ENCODE peak calls at places on chromosomes 4 and X, in six cellular contexts. U, B, E, K, Y and Z are unnamed samples.

GRCh38 chr4:818106-818921 is 7.6 kb downstream of the CPLX1 start:
- DNase-seq in U (no peak), B (no peak), E (no peak), K (no peak), Y (no peak), Z (no peak)

GRCh38 chr4:102537280-102537679 is 36.1 kb downstream of the NFKB1 start:
- DNase-seq in U (peak), B (no peak), E (no peak), K (no peak), Y (no peak), Z (no peak)

GRCh38 chr4:139036885-139037284 is 21.3 kb downstream of the NOCT start:
- DNase-seq in U (no peak), B (no peak), E (no peak), K (no peak), Y (no peak), Z (no peak)

GRCh38 chr4:141158219-141158618 is 24.9 kb upstream of the RNF150 start:
- DNase-seq in U (peak), B (no peak), E (no peak), K (no peak), Y (peak), Z (no peak)

GRCh38 chr4:17336524-17336941 is 175.4 kb downstream of the QDPR start:
- DNase-seq in U (peak), B (peak), E (no peak), K (no peak), Y (peak), Z (no peak)

GRCh38 chrX:18210470-18210869 is 10.2 kb downstream of the BEND2 start:
- DNase-seq in U (peak), B (no peak), E (no peak), K (no peak), Y (no peak), Z (no peak)

GRCh38 chr4:116925900-116926457 is 159.4 kb downstream of the TRAM1L1 start:
- DNase-seq in U (no peak), B (no peak), E (no peak), K (peak), Y (no peak), Z (no peak)

GRCh38 chr4:25677943-25678342 is 22.3 kb downstream of the SLC34A2 start:
- DNase-seq in U (no peak), B (no peak), E (no peak), K (no peak), Y (no peak), Z (no peak)

GRCh38 chrX:21738145-21738949 is 19.6 kb downstream of the SMPX start:
- DNase-seq in U (no peak), B (no peak), E (no peak), K (peak), Y (no peak), Z (no peak)

GRCh38 chr4:142095886-142096605 is 459.7 kb downstream of the IL15 start:
- DNase-seq in U (peak), B (no peak), E (no peak), K (no peak), Y (peak), Z (peak)

GRCh38 chrX:118181030-118181429 is 64.4 kb upstream of the KLHL13 start:
- DNase-seq in U (peak), B (no peak), E (no peak), K (no peak), Y (no peak), Z (no peak)

GRCh38 chrX:40176979-40177430 is 79.2 kb upstream of the BCOR start:
- DNase-seq in U (no peak), B (no peak), E (no peak), K (peak), Y (no peak), Z (no peak)

GRCh38 chrX:16882188-16882587 is 12.0 kb upstream of the RBBP7 start:
- DNase-seq in U (peak), B (peak), E (no peak), K (peak), Y (no peak), Z (no peak)

GRCh38 chrX:119325456-119325855 is 73.7 kb upstream of the SLC25A43 start:
- DNase-seq in U (no peak), B (no peak), E (no peak), K (no peak), Y (no peak), Z (no peak)

GRCh38 chr4:88809561-88810219 is 112.1 kb upstream of the NAP1L5 start:
- DNase-seq in U (no peak), B (no peak), E (no peak), K (no peak), Y (no peak), Z (no peak)

GRCh38 chr4:184384056-184384809 is 90.1 kb downstream of the IRF2 start:
- DNase-seq in U (peak), B (peak), E (no peak), K (peak), Y (no peak), Z (peak)

DNA sequence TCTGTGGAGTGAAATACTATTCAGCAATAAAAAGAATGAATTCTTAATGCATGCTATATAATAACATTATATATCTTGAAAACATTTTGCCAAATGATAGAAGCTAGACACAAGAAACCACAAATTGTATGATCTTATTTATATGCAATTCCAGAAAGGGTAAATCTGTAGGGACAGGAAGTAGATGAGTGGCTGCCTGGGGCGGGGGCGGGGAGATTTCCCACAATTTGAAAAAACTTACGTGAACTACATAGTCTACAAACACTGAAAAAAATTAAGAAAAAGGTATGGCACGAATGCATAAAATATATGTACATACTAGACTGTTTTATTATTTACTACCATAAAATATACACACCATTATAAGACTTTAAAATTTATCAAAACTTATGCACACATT is 81.6 kb downstream of the WWC2 start:
- DNase-seq in U (no peak), B (no peak), E (no peak), K (no peak), Y (no peak), Z (no peak)
- TF ChIP-seq POLR2A in U (no peak), B (no peak), E (no peak), K (no peak), Y (no peak), Z (no peak)

DNA sequence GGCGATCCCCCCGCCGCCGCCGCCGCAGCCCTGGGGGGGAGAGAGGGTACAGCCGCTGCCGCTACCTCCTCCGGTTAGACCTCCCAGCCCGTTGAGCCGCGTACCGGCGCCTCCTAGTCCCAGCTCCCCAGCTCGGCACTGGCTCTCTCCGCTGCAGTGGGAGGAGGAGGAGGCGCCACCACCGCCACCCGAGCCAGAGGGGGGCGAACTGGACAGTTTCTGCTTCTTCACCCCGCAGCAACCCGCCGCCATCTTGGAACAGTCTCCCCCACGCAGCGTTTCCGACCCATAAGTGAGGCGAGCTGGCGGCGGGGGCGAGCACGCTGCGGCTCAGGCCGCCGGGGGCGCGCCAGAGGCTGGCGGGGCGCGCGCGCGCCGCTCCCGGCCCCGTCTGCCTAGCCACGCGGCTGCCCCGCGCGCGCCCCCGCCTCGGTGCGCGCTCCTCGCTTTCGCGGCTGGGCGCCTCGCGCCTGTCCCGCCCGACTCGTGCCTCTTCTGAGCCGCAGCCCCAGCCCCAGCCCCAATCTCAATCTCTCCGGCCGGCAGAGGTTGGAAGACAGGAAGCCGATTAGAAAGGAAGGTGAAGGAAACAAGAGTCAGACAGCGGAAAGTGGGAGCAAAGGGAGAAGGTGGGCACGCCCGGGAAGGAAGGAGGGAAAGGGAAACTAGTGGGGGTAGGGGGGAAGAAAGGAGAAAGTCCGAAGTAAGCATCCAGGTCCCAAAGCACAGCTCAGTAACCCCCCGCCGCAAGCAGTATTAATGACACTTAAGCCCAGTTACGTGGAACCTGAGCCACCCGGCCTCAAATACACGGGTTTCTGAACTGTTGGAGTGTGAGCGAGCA is at the start of gene AMMECR1:
- DNase-seq in U (peak), B (peak), E (peak), K (peak), Y (peak), Z (peak)
- TF ChIP-seq POLR2A in U (peak), B (peak), E (no peak), K (no peak), Y (peak), Z (peak)

GRCh38 chr4:107826427-107826980 is 1.8 kb downstream of the SGMS2 start:
- DNase-seq in U (no peak), B (no peak), E (no peak), K (no peak), Y (no peak), Z (no peak)
- TF ChIP-seq POLR2A in U (no peak), B (peak), E (no peak), K (no peak), Y (no peak), Z (no peak)

DNA sequence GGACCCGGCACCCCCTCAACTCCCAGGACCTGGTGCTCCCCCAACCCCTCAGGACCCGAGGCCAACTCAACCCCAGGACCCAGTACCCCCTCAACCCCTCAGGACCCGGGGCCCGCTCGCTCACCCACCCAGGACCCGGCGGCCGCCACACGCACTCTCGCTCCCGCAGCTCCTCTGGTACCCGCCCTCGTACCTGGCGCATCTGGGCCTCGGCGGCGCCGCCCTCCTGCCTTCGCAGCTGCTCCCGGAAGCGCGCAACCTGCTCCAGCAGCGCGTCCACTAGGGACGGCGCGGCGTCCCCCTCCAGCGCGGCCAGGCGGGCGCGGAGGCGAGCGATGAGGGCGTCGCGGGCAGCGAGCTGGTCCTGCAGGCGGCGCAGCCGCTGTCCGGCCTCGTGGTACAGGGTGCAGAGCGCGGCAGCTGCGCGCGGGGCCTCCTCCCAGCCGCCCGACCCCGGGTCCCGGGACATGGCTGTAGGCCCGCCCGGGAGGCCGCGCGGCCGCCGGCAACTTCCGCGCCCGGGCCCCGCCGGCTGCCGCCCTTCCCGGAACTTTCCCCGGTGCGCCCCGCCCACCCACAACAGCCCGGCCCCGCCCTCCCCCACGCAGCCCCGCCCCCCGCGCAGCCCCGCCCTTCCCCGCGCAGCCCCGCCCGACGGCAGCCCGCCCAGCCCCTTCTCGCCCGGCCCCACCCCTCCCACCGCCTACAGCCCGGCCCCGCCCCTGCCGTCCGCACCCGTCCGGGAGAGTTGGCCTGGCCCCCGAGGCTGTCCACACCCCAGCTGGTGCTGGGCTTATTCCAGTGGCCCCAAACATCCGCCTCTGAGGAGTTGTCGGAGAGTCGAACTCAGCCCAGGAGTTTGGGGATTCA is at the start of gene TNIP2:
- DNase-seq in U (peak), B (peak), E (peak), K (peak), Y (no peak), Z (peak)
- TF ChIP-seq POLR2A in U (peak), B (peak), E (no peak), K (no peak), Y (no peak), Z (peak)

GRCh38 chrX:48917139-48917980 is 1.5 kb downstream of the PIM2 start:
- DNase-seq in U (peak), B (peak), E (peak), K (peak), Y (peak), Z (peak)
- TF ChIP-seq POLR2A in U (no peak), B (no peak), E (no peak), K (no peak), Y (no peak), Z (no peak)

DNA sequence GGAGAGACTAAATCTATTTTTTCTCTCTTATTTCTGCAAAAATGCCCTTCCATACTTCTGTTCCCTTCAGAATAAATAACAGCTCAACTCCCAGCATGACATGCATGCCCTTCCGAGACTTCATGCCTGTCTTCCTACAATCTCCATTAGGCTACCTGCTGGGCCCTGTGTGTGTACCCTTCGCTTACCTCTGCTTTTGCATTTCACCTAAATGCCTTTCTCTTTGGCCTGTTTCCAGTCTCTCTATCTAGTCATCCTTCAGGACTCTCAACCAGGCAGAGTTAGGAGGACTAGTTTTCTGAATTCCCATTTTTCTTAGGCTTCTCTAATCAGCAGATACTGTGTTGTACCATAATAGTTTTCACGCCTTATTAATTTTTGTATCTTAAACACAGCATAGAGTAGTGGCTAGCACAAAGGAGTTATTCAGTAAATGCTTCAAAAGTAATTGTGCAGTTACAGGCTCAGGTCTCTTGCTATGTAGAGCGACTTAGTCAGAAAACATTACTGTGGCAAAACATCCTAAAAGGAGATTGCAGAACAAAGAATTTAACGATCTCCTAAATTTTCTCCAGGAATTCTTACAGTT is 20.5 kb downstream of the SEPTIN11 start:
- DNase-seq in U (no peak), B (no peak), E (no peak), K (no peak), Y (no peak), Z (no peak)
- TF ChIP-seq POLR2A in U (no peak), B (no peak), E (no peak), K (no peak), Y (no peak), Z (no peak)